ENCODE peak calls at places on chromosomes 11 and 22, in five cellular contexts. B, P, A, M and F are unnamed samples.

GRCh38 chr11:67303989-67304411 is 670 bp downstream of the SSH3 start:
- DNase-seq in B (no peak), P (peak; percentile 53), A (no peak), M (no peak), F (no peak)

GRCh38 chr11:12275818-12276217 is 101.6 kb upstream of the PARVA start:
- DNase-seq in B (no peak), P (no peak), A (no peak), M (no peak), F (no peak)

GRCh38 chr11:83819936-83820549 is 533.9 kb upstream of the CCDC90B start:
- DNase-seq in B (peak; percentile 65), P (no peak), A (no peak), M (peak; percentile 70), F (no peak)

GRCh38 chr22:20130319-20130718 is 1.3 kb upstream of the ZDHHC8 start:
- DNase-seq in B (no peak), P (no peak), A (no peak), M (no peak), F (no peak)

GRCh38 chr11:111001986-111002616 is 243.4 kb upstream of the POU2AF2 start:
- DNase-seq in B (peak; percentile 7), P (no peak), A (no peak), M (peak; percentile 87), F (no peak)

GRCh38 chr11:68009391-68010000 is 631 bp upstream of the ALDH3B1 start:
- DNase-seq in B (peak; percentile 61), P (no peak), A (peak; percentile 57), M (peak; percentile 66), F (no peak)

GRCh38 chr22:32904044-32904443 is 102.5 kb downstream of the TIMP3 start:
- DNase-seq in B (no peak), P (no peak), A (no peak), M (peak; percentile 12), F (peak; percentile 22)

GRCh38 chr11:71150859-71151258 is 101.5 kb downstream of the SHANK2 start:
- DNase-seq in B (no peak), P (no peak), A (no peak), M (no peak), F (no peak)

GRCh38 chr22:49308300-49308699 is 519.4 kb downstream of the BRD1 start:
- DNase-seq in B (no peak), P (no peak), A (no peak), M (no peak), F (no peak)

GRCh38 chr11:68372625-68373024 is 60.2 kb downstream of the LRP5 start:
- DNase-seq in B (no peak), P (no peak), A (no peak), M (no peak), F (no peak)

GRCh38 chr22:32994921-32995320 is 63.3 kb downstream of the SYN3 start:
- DNase-seq in B (no peak), P (no peak), A (no peak), M (no peak), F (no peak)

GRCh38 chr11:9142732-9143131 is 51.3 kb upstream of the SCUBE2 start:
- DNase-seq in B (no peak), P (no peak), A (no peak), M (no peak), F (no peak)

GRCh38 chr22:40668611-40669390 is 10.5 kb upstream of the MCHR1 start:
- DNase-seq in B (peak; percentile 82), P (no peak), A (no peak), M (peak; percentile 64), F (no peak)

GRCh38 chr11:77039491-77040400 is 5.5 kb downstream of the B3GNT6 start:
- DNase-seq in B (peak; percentile 53), P (peak; percentile 56), A (no peak), M (peak; percentile 33), F (peak; percentile 57)

GRCh38 chr11:116046127-116046526 is 541.9 kb upstream of the CADM1 start:
- DNase-seq in B (no peak), P (no peak), A (no peak), M (no peak), F (no peak)

GRCh38 chr11:7467652-7468051 is 17.7 kb upstream of the OLFML1 start:
- DNase-seq in B (no peak), P (no peak), A (no peak), M (no peak), F (no peak)

GRCh38 chr11:122665882-122666281 is 10.4 kb downstream of the UBASH3B start:
- DNase-seq in B (no peak), P (no peak), A (no peak), M (no peak), F (no peak)

GRCh38 chr11:133832096-133833081 is 12.9 kb downstream of the SPATA19 start:
- DNase-seq in B (no peak), P (no peak), A (no peak), M (no peak), F (no peak)

GRCh38 chr11:27653990-27654758 is 46.1 kb downstream of the BDNF start:
- DNase-seq in B (no peak), P (no peak), A (no peak), M (no peak), F (no peak)

GRCh38 chr11:77035580-77035979 is 1.4 kb downstream of the B3GNT6 start:
- DNase-seq in B (no peak), P (no peak), A (no peak), M (no peak), F (no peak)

GRCh38 chr11:117529767-117530166 is 202.1 kb downstream of the CEP164 start:
- DNase-seq in B (no peak), P (no peak), A (no peak), M (no peak), F (no peak)

GRCh38 chr11:11403763-11404725 is 51.0 kb upstream of the CSNK2A3 start:
- DNase-seq in B (no peak), P (peak; percentile 48), A (no peak), M (peak; percentile 35), F (no peak)

GRCh38 chr22:19120829-19121630 is 1.2 kb downstream of the DGCR2 start:
- DNase-seq in B (no peak), P (no peak), A (no peak), M (peak; percentile 27), F (no peak)

GRCh38 chr11:129620705-129621104 is 194.9 kb upstream of the TMEM45B start:
- DNase-seq in B (no peak), P (no peak), A (no peak), M (peak; percentile 15), F (no peak)

DNA sequence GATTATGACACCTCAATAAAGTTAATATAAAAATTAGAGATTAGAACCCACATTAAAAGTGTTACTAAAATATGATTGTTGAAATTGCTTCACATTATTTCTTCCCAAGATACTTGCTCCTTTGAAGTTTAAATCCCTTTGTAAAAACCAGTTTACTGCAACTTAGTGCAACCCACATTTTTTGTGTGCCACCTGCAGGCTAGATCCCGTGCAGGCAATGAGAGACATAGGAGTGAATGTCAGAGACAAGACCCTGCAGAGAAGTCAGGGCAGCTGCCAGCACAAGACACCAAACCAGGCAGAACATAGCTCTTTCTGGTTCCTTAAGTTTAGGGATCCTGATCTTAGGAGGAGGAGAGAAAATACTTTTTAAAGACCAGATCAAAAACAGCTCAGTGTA is 142.9 kb upstream of the MTNR1B start:
- DNase-seq in B (no peak), P (no peak), A (no peak), M (no peak), F (no peak)
- TF ChIP-seq CTCF in B (no peak), P (no peak), A (no peak), M (no peak), F (peak; percentile 24)

GRCh38 chr11:43931717-43932039 is 10.8 kb upstream of the C11orf96 start:
- DNase-seq in B (no peak), P (no peak), A (no peak), M (no peak), F (no peak)

GRCh38 chr11:43934359-43935130 is 7.9 kb upstream of the C11orf96 start:
- DNase-seq in B (no peak), P (no peak), A (no peak), M (no peak), F (no peak)

GRCh38 chr11:43935131-43935979 is 7.1 kb upstream of the C11orf96 start:
- DNase-seq in B (no peak), P (no peak), A (no peak), M (no peak), F (no peak)

GRCh38 chr11:43933226-43933607 is 9.2 kb upstream of the C11orf96 start:
- DNase-seq in B (no peak), P (no peak), A (no peak), M (no peak), F (no peak)

DNA sequence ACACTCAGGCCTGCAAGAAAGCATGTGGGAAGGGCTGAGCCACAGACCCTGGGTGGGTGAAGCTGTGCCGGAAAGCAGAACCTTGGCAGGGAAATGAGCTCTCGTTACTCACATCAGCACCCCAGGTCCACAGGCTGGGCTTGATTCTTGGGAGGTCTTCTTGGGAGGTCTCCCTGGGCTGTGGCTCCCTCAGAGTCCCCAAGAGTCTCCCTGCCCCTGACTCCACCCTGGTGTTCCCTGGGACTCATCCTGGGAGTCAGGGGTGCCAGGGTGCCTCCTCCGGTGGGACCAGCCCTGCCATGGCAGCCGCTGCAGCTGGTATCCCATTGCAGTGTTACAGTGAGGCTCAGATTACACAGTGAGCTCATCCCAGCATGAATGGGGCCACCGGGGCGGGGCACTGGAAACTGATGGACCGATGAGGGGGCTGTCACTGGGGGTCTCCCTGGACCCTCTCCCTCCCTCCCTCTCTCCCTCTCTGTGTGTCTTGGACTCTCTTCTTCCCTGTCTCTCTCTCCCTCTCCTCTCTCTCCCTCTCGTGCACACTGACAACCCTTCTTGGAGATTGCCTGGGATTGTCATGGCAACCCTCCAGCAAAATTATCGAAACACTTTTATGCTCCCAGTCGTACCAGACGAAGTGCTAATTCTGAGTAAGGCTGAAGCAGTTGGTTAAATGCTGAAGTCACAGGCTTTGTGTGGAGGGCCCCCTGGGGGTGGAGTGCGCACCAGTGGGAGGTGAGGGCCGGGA is 8.7 kb upstream of the C11orf96 start:
- DNase-seq in B (no peak), P (no peak), A (no peak), M (peak; percentile 55), F (no peak)
- TF ChIP-seq CTCF in B (no peak), P (no peak), A (no peak), M (peak; percentile 31), F (no peak)

DNA sequence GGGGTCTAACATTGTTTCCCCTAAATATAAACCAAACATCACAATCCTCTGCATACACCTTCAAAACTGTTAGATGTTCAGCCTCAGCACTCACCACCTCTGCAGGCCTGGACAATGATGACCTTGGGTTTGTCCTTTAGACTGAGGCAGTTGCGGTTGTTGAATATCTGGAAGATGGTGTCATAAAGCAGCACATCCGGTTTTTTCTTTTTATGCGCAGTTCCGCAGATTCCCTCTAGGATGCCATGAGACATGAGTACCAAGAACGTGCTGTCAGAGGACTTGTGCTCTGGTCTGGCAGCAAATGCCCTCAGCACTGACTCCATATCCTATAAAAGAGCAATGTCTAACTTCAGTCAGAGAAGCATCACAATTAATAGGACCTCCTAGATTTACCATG is 22.8 kb downstream of the CASP5 start:
- DNase-seq in B (no peak), P (no peak), A (no peak), M (no peak), F (no peak)
- TF ChIP-seq CTCF in B (no peak), P (no peak), A (no peak), M (no peak), F (no peak)

GRCh38 chr22:38518620-38519019 is 12.5 kb upstream of the DDX17 start:
- DNase-seq in B (no peak), P (no peak), A (no peak), M (no peak), F (no peak)

GRCh38 chr22:38513063-38513462 is 7.0 kb upstream of the DDX17 start:
- DNase-seq in B (no peak), P (no peak), A (no peak), M (no peak), F (no peak)
- TF ChIP-seq CTCF in B (no peak), P (no peak), A (no peak), M (no peak), F (peak; percentile 34)

GRCh38 chr11:3093281-3094191 is 36.3 kb upstream of the CARS1 start:
- DNase-seq in B (no peak), P (no peak), A (no peak), M (no peak), F (no peak)
- TF ChIP-seq CTCF in B (no peak), P (no peak), A (no peak), M (no peak), F (no peak)